ENCODE peak calls at places on chromosomes 7 and 10, in five cellular contexts. O is H1, A is transverse colon, W is esophagus muscularis mucosa, E is HCT116. Y is an unnamed sample.

GRCh38 chr7:27170936-27171635 is 3.0 kb downstream of the HOXA10 start:
- DNase-seq in W (no peak), O (peak; percentile 48), A (peak; percentile 47), E (no peak), Y (peak; percentile 14)

GRCh38 chr10:126849646-126850045 is 55.6 kb upstream of the DOCK1 start:
- DNase-seq in O (peak; percentile 16), W (no peak), E (no peak), A (no peak), Y (no peak)

GRCh38 chr10:27392606-27393005 is 111.5 kb upstream of the RAB18 start:
- DNase-seq in A (no peak), O (no peak), E (no peak), W (no peak), Y (no peak)

GRCh38 chr10:28263136-28263857 is 39.6 kb downstream of the MPP7 start:
- DNase-seq in O (no peak), A (peak; percentile 21), E (no peak), W (peak; percentile 89), Y (no peak)

GRCh38 chr7:50164552-50165220 is 71.6 kb upstream of the ZPBP start:
- DNase-seq in W (peak; percentile 55), A (no peak), O (no peak), E (no peak), Y (no peak)

GRCh38 chr10:114779803-114780609 is 41.6 kb upstream of the FHIP2A start:
- DNase-seq in A (peak; percentile 16), W (no peak), O (no peak), E (peak; percentile 76), Y (no peak)

GRCh38 chr10:130875116-130875515 is 436.4 kb downstream of the TCERG1L start:
- DNase-seq in W (no peak), A (no peak), O (no peak), E (no peak), Y (no peak)

GRCh38 chr7:36573066-36573465 is 151.2 kb downstream of the AOAH start:
- DNase-seq in E (no peak), O (no peak), W (no peak), A (no peak), Y (no peak)

GRCh38 chr10:43370671-43371215 is 693 bp upstream of the FXYD4 start:
- DNase-seq in O (no peak), W (no peak), A (no peak), E (no peak), Y (no peak)

GRCh38 chr10:69344591-69345244 is 66.4 kb downstream of the HK1 start:
- DNase-seq in O (no peak), W (no peak), A (no peak), E (no peak), Y (no peak)

GRCh38 chr7:100895956-100896742 is 461 bp upstream of the ACHE start:
- DNase-seq in A (peak; percentile 78), E (no peak), W (no peak), O (peak; percentile 76), Y (no peak)

GRCh38 chr7:83347836-83348482 is 185.3 kb upstream of the PCLO start:
- DNase-seq in O (no peak), E (no peak), W (no peak), A (peak; percentile 14), Y (no peak)

GRCh38 chr7:7265057-7265456 is 82.7 kb downstream of the C1GALT1 start:
- DNase-seq in A (no peak), E (no peak), O (no peak), W (peak; percentile 47), Y (no peak)

GRCh38 chr7:40551685-40552576 is 417.1 kb downstream of the SUGCT start:
- DNase-seq in O (no peak), W (no peak), A (no peak), E (no peak), Y (peak; percentile 63)

GRCh38 chr10:14478201-14478600 is 147.5 kb upstream of the FRMD4A start:
- DNase-seq in E (no peak), A (no peak), W (no peak), O (no peak), Y (no peak)

GRCh38 chr7:82122290-82122689 is 321.3 kb downstream of the CACNA2D1 start:
- DNase-seq in E (no peak), A (no peak), O (no peak), W (no peak), Y (no peak)

GRCh38 chr10:104796817-104797216 is 155.7 kb downstream of the SORCS3 start:
- DNase-seq in E (no peak), A (no peak), W (no peak), O (no peak), Y (no peak)

GRCh38 chr10:72297281-72297967 is 23.7 kb downstream of the DDIT4 start:
- DNase-seq in A (peak; percentile 91), E (no peak), W (peak; percentile 97), O (no peak), Y (peak; percentile 92)

GRCh38 chr7:130242198-130243014 is 24.3 kb upstream of the CPA2 start:
- DNase-seq in A (peak; percentile 59), O (peak; percentile 85), E (peak; percentile 24), W (no peak), Y (no peak)

GRCh38 chr10:13404791-13405190 is 56.7 kb upstream of the SEPHS1 start:
- DNase-seq in E (no peak), W (no peak), A (no peak), O (no peak), Y (no peak)

GRCh38 chr7:5690931-5691461 is 90.5 kb downstream of the RNF216 start:
- DNase-seq in A (no peak), E (no peak), W (no peak), O (no peak), Y (peak; percentile 58)

GRCh38 chr7:98303176-98303865 is 21.8 kb downstream of the BRI3 start:
- DNase-seq in E (no peak), W (no peak), O (no peak), A (no peak), Y (no peak)

GRCh38 chr7:55073051-55073511 is 54.3 kb downstream of the EGFR start:
- DNase-seq in O (no peak), E (no peak), A (no peak), W (no peak), Y (no peak)

GRCh38 chr10:78254013-78254412 is 220.3 kb downstream of the RPS24 start:
- DNase-seq in O (no peak), E (no peak), W (no peak), A (no peak), Y (no peak)

GRCh38 chr10:7968510-7968909 is 86.0 kb upstream of the GATA3 start:
- DNase-seq in E (no peak), W (no peak), A (no peak), O (no peak), Y (no peak)

GRCh38 chr7:40815512-40815911 is 680.7 kb downstream of the SUGCT start:
- DNase-seq in A (no peak), O (no peak), W (no peak), E (no peak), Y (no peak)

GRCh38 chr10:64115913-64116643 is 594.9 kb downstream of the REEP3 start:
- DNase-seq in E (no peak), A (peak; percentile 11), W (no peak), O (no peak), Y (no peak)

GRCh38 chr10:50393784-50394183 is 142.5 kb upstream of the ASAH2 start:
- DNase-seq in E (no peak), W (no peak), A (no peak), O (no peak), Y (no peak)

GRCh38 chr10:85612378-85612775 is 754.2 kb downstream of the GRID1 start:
- DNase-seq in O (no peak), A (no peak), W (no peak), E (no peak), Y (no peak)

GRCh38 chr7:9657257-9657656 is 1223.8 kb downstream of the NXPH1 start:
- DNase-seq in O (no peak), W (no peak), A (no peak), E (no peak), Y (no peak)

GRCh38 chr10:84336406-84336805 is 8.0 kb downstream of the CCSER2 start:
- DNase-seq in O (no peak), E (no peak), W (no peak), A (no peak), Y (no peak)

GRCh38 chr7:143248781-143249354 is 14.4 kb upstream of the GSTK1 start:
- DNase-seq in O (no peak), W (no peak), E (no peak), A (peak; percentile 32), Y (no peak)

GRCh38 chr10:86753056-86753455 is 3.4 kb upstream of the BMPR1A start:
- DNase-seq in A (no peak), O (no peak), W (no peak), E (no peak), Y (no peak)

GRCh38 chr10:86862786-86863185 is 94.6 kb downstream of the MMRN2 start:
- DNase-seq in O (no peak), E (no peak), W (no peak), A (no peak), Y (no peak)

GRCh38 chr10:58266826-58267712 is 625 bp downstream of the IPMK start:
- DNase-seq in A (peak; percentile 69), O (peak; percentile 66), W (peak; percentile 92), E (no peak), Y (peak; percentile 91)

GRCh38 chr7:46317256-46317655 is 396.2 kb upstream of the IGFBP3 start:
- DNase-seq in O (no peak), A (no peak), E (no peak), W (no peak), Y (no peak)

GRCh38 chr7:87219545-87220025 is at the start of gene TMEM243:
- DNase-seq in E (no peak), A (peak; percentile 86), O (peak; percentile 73), W (peak; percentile 95), Y (peak; percentile 95)
- TF ChIP-seq POLR2AphosphoS5 in E (peak; percentile 16), A (peak; percentile 77), O (no peak), W (peak; percentile 66), Y (peak; percentile 82)

GRCh38 chr10:47034511-47035051 is 123.4 kb downstream of the PTPN20 start:
- DNase-seq in O (no peak), W (no peak), E (no peak), A (no peak), Y (no peak)
- TF ChIP-seq POLR2A in O (no peak), W (no peak), E (no peak), A (no peak), Y (no peak)

GRCh38 chr10:119619215-119619614 is 22.5 kb upstream of the TIAL1 start:
- DNase-seq in E (no peak), A (no peak), W (no peak), O (no peak), Y (no peak)
- H3K4me3 ChIP-seq in E (no peak overlapping the region), A (no peak overlapping the region), W (no peak overlapping the region), O (no peak overlapping the region), Y (no peak overlapping the region)

GRCh38 chr7:111741811-111742240 is 179.5 kb upstream of the IMMP2L start:
- DNase-seq in E (peak; percentile 75), A (peak; percentile 51), O (no peak), W (no peak), Y (no peak)
- TF ChIP-seq POLR2AphosphoS5 in E (no peak), A (no peak), O (no peak), W (no peak), Y (no peak)

DNA sequence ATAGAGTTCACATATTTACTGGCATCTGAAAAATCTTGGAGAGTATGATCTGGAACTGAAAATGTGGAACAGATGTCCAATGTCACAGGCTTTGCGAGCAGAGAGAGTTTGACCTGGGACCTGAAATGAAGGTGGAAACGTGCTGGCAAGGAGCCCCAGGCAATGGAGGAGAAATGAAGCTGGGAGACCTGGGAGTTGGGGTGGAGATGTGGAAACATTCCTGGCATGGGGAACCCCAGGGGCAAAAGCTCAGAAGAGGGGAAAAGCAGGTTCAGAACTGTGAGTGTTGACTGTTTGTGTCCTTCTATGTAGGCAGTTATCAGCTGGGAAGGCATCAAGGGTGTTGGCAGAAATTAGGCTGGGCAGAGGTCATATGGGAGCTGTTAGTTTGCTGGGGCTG is 7.3 kb upstream of the PNLIPRP2 start:
- DNase-seq in W (no peak), O (no peak), E (no peak), A (no peak), Y (no peak)
- TF ChIP-seq POLR2A in W (no peak), O (no peak), E (no peak), A (no peak), Y (no peak)

Y was measured in upper lobe of left lung.